ENCODE peak calls at places on chromosome 17, in nine cellular contexts. Q, D, U, R, S, G, H, J and P are unnamed samples.
A peak's percentile ranks its signal among the peaks of the same experiment; 100 is the strongest.

GRCh38 chr17:63247706-63248105 is 198.4 kb downstream of the CYB561 start:
- DNase-seq in Q (no peak), D (no peak), U (no peak), R (no peak), S (no peak), G (no peak), H (no peak), J (no peak), P (no peak)

GRCh38 chr17:1813088-1813487 is 16.6 kb downstream of the SMYD4 start:
- DNase-seq in Q (peak; percentile 31), D (no peak), U (no peak), R (no peak), S (no peak), G (peak; percentile 80), H (no peak), J (peak; percentile 52), P (no peak)

GRCh38 chr17:40025991-40026815 is 11.0 kb downstream of the CSF3 start:
- DNase-seq in Q (peak; percentile 70), D (no peak), U (no peak), R (no peak), S (no peak), G (no peak), H (no peak), J (no peak), P (no peak)

GRCh38 chr17:30831257-30831656 is 509 bp upstream of the ATAD5 start:
- DNase-seq in Q (peak; percentile 19), D (no peak), U (peak; percentile 65), R (no peak), S (no peak), G (peak; percentile 23), H (peak; percentile 37), J (no peak), P (no peak)

GRCh38 chr17:78979780-78980623 is at the start of gene LGALS3BP:
- DNase-seq in Q (peak; percentile 84), D (peak; percentile 62), U (peak; percentile 94), R (peak; percentile 64), S (peak; percentile 96), G (peak; percentile 83), H (peak; percentile 88), J (peak; percentile 83), P (peak; percentile 83)

GRCh38 chr17:31629696-31630470 is 229.2 kb downstream of the COPRS start:
- DNase-seq in Q (peak; percentile 61), D (peak; percentile 6), U (no peak), R (no peak), S (no peak), G (peak; percentile 87), H (peak; percentile 92), J (no peak), P (no peak)

GRCh38 chr17:47693667-47694017 is 319 bp upstream of the TBKBP1 start:
- DNase-seq in Q (no peak), D (no peak), U (peak; percentile 69), R (no peak), S (no peak), G (no peak), H (peak; percentile 86), J (no peak), P (no peak)

GRCh38 chr17:44312396-44313104 is 4.1 kb downstream of the RUNDC3A start:
- DNase-seq in Q (no peak), D (no peak), U (no peak), R (no peak), S (no peak), G (no peak), H (no peak), J (no peak), P (no peak)

GRCh38 chr17:2277430-2278170 is 26.0 kb downstream of the SMG6 start:
- DNase-seq in Q (no peak), D (no peak), U (no peak), R (no peak), S (no peak), G (no peak), H (no peak), J (no peak), P (no peak)

GRCh38 chr17:49482144-49482817 is 12.8 kb upstream of the NGFR start:
- DNase-seq in Q (peak; percentile 35), D (no peak), U (peak; percentile 49), R (no peak), S (no peak), G (no peak), H (no peak), J (no peak), P (no peak)

GRCh38 chr17:66518677-66519076 is 216.3 kb downstream of the PRKCA start:
- DNase-seq in Q (no peak), D (no peak), U (no peak), R (no peak), S (no peak), G (no peak), H (peak; percentile 65), J (no peak), P (no peak)

GRCh38 chr17:5700791-5701190 is 116.5 kb upstream of the NLRP1 start:
- DNase-seq in Q (no peak), D (no peak), U (no peak), R (no peak), S (no peak), G (no peak), H (no peak), J (no peak), P (no peak)

GRCh38 chr17:68792873-68793272 is 162.3 kb downstream of the ABCA8 start:
- DNase-seq in Q (no peak), D (no peak), U (no peak), R (no peak), S (no peak), G (peak; percentile 13), H (no peak), J (no peak), P (no peak)

GRCh38 chr17:52170963-52171572 is 12.6 kb upstream of the CA10 start:
- DNase-seq in Q (peak; percentile 1), D (no peak), U (peak; percentile 40), R (no peak), S (peak; percentile 62), G (no peak), H (peak; percentile 75), J (no peak), P (no peak)

GRCh38 chr17:66462010-66462409 is 159.6 kb downstream of the PRKCA start:
- DNase-seq in Q (no peak), D (no peak), U (no peak), R (no peak), S (no peak), G (no peak), H (no peak), J (no peak), P (no peak)

GRCh38 chr17:77745702-77746101 is 212.8 kb upstream of the TNRC6C start:
- DNase-seq in Q (no peak), D (no peak), U (no peak), R (no peak), S (no peak), G (no peak), H (no peak), J (no peak), P (no peak)

GRCh38 chr17:38430316-38430715 is 2.1 kb downstream of the ARHGAP23 start:
- DNase-seq in Q (peak; percentile 85), D (no peak), U (no peak), R (no peak), S (no peak), G (peak; percentile 66), H (no peak), J (no peak), P (no peak)

GRCh38 chr17:42077770-42078169 is 20.5 kb downstream of the ZNF385C start:
- DNase-seq in Q (no peak), D (no peak), U (no peak), R (no peak), S (no peak), G (no peak), H (no peak), J (no peak), P (no peak)

GRCh38 chr17:77591231-77591785 is 367.2 kb upstream of the TNRC6C start:
- DNase-seq in Q (no peak), D (no peak), U (no peak), R (no peak), S (no peak), G (no peak), H (no peak), J (no peak), P (no peak)

GRCh38 chr17:79290726-79291125 is 216.1 kb downstream of the ENGASE start:
- DNase-seq in Q (no peak), D (no peak), U (no peak), R (no peak), S (no peak), G (no peak), H (no peak), J (no peak), P (no peak)

GRCh38 chr17:31739300-31739699 is 119.7 kb downstream of the COPRS start:
- DNase-seq in Q (peak; percentile 70), D (peak; percentile 54), U (no peak), R (no peak), S (no peak), G (peak; percentile 96), H (no peak), J (no peak), P (no peak)

GRCh38 chr17:44780845-44781480 is 22.2 kb downstream of the ADAM11 start:
- DNase-seq in Q (no peak), D (no peak), U (no peak), R (no peak), S (no peak), G (no peak), H (no peak), J (no peak), P (no peak)

GRCh38 chr17:36641877-36642845 is 40.8 kb downstream of the MRM1 start:
- DNase-seq in Q (no peak), D (no peak), U (no peak), R (no peak), S (no peak), G (no peak), H (peak; percentile 33), J (no peak), P (no peak)

GRCh38 chr17:21042434-21043295 is at the start of gene USP22:
- DNase-seq in Q (no peak), D (no peak), U (no peak), R (no peak), S (no peak), G (no peak), H (no peak), J (no peak), P (no peak)

GRCh38 chr17:360141-360705 is 7.6 kb upstream of the RPH3AL start:
- DNase-seq in Q (no peak), D (no peak), U (no peak), R (no peak), S (no peak), G (no peak), H (no peak), J (no peak), P (no peak)

GRCh38 chr17:39852239-39852638 is 11.9 kb downstream of the IKZF3 start:
- DNase-seq in Q (no peak), D (no peak), U (peak; percentile 95), R (no peak), S (no peak), G (no peak), H (no peak), J (no peak), P (no peak)

GRCh38 chr17:29929544-29930398 is at the start of gene SSH2:
- DNase-seq in Q (peak; percentile 84), D (peak; percentile 65), U (peak; percentile 92), R (peak; percentile 77), S (peak; percentile 94), G (peak; percentile 69), H (peak; percentile 99), J (peak; percentile 74), P (peak; percentile 89)

GRCh38 chr17:45371414-45372324 is 54.8 kb upstream of the MAP3K14 start:
- DNase-seq in Q (peak; percentile 96), D (peak; percentile 75), U (no peak), R (no peak), S (no peak), G (peak; percentile 95), H (peak; percentile 43), J (peak; percentile 79), P (peak; percentile 80)

GRCh38 chr17:20300399-20301037 is 166.8 kb downstream of the LGALS9B start:
- DNase-seq in Q (peak; percentile 39), D (peak; percentile 69), U (no peak), R (no peak), S (no peak), G (peak; percentile 76), H (no peak), J (peak; percentile 45), P (no peak)

GRCh38 chr17:59435238-59435637 is 103.8 kb downstream of the YPEL2 start:
- DNase-seq in Q (peak; percentile 92), D (peak; percentile 74), U (no peak), R (no peak), S (no peak), G (peak; percentile 89), H (no peak), J (no peak), P (no peak)

GRCh38 chr17:69828087-69828486 is 246.9 kb upstream of the KCNJ16 start:
- DNase-seq in Q (peak; percentile 54), D (peak; percentile 83), U (no peak), R (no peak), S (no peak), G (peak; percentile 56), H (no peak), J (no peak), P (peak; percentile 17)